ENCODE peak calls at places on chromosomes 3 and 15, in eight cellular contexts. M is HCT116, T is GM23338, N is fibroblast of lung, Z is PC-9, U is Karpas-422, A is PC-3, R is SK-N-SH. W is an unnamed sample.

GRCh38 chr15:80019168-80019745 is 40.2 kb upstream of the ZFAND6 start:
- DNase-seq in M (no peak), T (no peak), N (no peak), Z (no peak), U (no peak), A (no peak), R (no peak), W (no peak)

GRCh38 chr3:44418549-44418948 is 58.9 kb downstream of the ZNF445 start:
- DNase-seq in M (peak; percentile 4), T (peak; percentile 67), N (no peak), Z (no peak), U (no peak), A (peak; percentile 10), R (no peak), W (no peak)

GRCh38 chr3:52670621-52671521 is 14.8 kb downstream of the PBRM1 start:
- DNase-seq in M (peak; percentile 96), T (no peak), N (peak; percentile 100), Z (peak; percentile 77), U (no peak), A (peak; percentile 99), R (no peak), W (peak; percentile 100)

GRCh38 chr15:85116925-85117646 is 135.4 kb downstream of the PDE8A start:
- DNase-seq in M (no peak), T (no peak), N (no peak), Z (no peak), U (peak; percentile 29), A (no peak), R (no peak), W (peak; percentile 36)

GRCh38 chr15:48891229-48891765 is 13.4 kb downstream of the EID1 start:
- DNase-seq in M (no peak), T (no peak), N (peak; percentile 11), Z (no peak), U (no peak), A (no peak), R (no peak), W (no peak)

GRCh38 chr3:37715358-37715757 is 146.3 kb upstream of the CTDSPL start:
- DNase-seq in M (no peak), T (no peak), N (no peak), Z (no peak), U (no peak), A (no peak), R (peak; percentile 43), W (no peak)

GRCh38 chr3:126337980-126338651 is 19.1 kb downstream of the KLF15 start:
- DNase-seq in M (no peak), T (no peak), N (no peak), Z (no peak), U (no peak), A (no peak), R (no peak), W (no peak)

GRCh38 chr3:107235193-107235922 is 141.9 kb upstream of the CCDC54 start:
- DNase-seq in M (no peak), T (peak; percentile 15), N (no peak), Z (no peak), U (no peak), A (no peak), R (peak; percentile 12), W (no peak)

GRCh38 chr15:25179673-25180511 is 225.1 kb downstream of the SNRPN start:
- DNase-seq in M (no peak), T (no peak), N (no peak), Z (no peak), U (no peak), A (no peak), R (no peak), W (no peak)

GRCh38 chr3:133888739-133889340 is 6.8 kb downstream of the RAB6B start:
- DNase-seq in M (no peak), T (no peak), N (no peak), Z (no peak), U (no peak), A (no peak), R (no peak), W (no peak)

GRCh38 chr15:66896611-66897010 is 168.8 kb upstream of the SMAD3 start:
- DNase-seq in M (no peak), T (no peak), N (no peak), Z (no peak), U (no peak), A (no peak), R (no peak), W (no peak)

GRCh38 chr15:66898656-66899402 is 166.6 kb upstream of the SMAD3 start:
- DNase-seq in M (no peak), T (peak; percentile 11), N (no peak), Z (no peak), U (no peak), A (no peak), R (no peak), W (no peak)

GRCh38 chr15:66895794-66896453 is 169.5 kb upstream of the SMAD3 start:
- DNase-seq in M (no peak), T (no peak), N (no peak), Z (no peak), U (no peak), A (no peak), R (no peak), W (no peak)

GRCh38 chr15:66897971-66898370 is 167.4 kb upstream of the SMAD3 start:
- DNase-seq in M (no peak), T (no peak), N (no peak), Z (no peak), U (no peak), A (no peak), R (no peak), W (no peak)

DNA sequence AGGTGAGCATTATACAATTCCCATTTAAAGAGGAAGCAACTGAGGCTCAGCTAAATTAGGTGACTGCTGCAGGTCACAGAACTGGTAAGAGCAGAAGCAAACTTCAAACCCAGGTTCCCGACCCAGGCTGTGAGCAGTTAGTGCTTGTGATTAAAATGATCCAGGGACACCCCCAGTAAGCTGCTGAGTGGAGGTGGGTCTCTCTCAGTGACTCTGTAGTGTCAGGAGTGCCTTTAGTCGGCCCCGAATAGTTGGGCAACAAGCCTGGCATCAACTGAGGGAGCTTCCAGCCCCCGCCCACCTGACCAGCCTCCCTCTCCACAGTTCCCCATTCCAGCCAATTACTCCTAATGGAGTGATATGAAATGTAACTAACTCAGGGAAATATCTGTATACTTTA is 168.0 kb upstream of the SMAD3 start:
- DNase-seq in M (no peak), T (no peak), N (no peak), Z (no peak), U (no peak), A (no peak), R (no peak), W (no peak)
- H3K36me3 ChIP-seq in M (no peaks in the 10 kb centered on the region), T (no peaks in the 10 kb centered on the region), N (no peaks in the 10 kb centered on the region), Z (no peaks in the 10 kb centered on the region), U (no peaks in the 10 kb centered on the region), A (no peaks in the 10 kb centered on the region), R (no peaks in the 10 kb centered on the region), W (no peaks in the 10 kb centered on the region)

DNA sequence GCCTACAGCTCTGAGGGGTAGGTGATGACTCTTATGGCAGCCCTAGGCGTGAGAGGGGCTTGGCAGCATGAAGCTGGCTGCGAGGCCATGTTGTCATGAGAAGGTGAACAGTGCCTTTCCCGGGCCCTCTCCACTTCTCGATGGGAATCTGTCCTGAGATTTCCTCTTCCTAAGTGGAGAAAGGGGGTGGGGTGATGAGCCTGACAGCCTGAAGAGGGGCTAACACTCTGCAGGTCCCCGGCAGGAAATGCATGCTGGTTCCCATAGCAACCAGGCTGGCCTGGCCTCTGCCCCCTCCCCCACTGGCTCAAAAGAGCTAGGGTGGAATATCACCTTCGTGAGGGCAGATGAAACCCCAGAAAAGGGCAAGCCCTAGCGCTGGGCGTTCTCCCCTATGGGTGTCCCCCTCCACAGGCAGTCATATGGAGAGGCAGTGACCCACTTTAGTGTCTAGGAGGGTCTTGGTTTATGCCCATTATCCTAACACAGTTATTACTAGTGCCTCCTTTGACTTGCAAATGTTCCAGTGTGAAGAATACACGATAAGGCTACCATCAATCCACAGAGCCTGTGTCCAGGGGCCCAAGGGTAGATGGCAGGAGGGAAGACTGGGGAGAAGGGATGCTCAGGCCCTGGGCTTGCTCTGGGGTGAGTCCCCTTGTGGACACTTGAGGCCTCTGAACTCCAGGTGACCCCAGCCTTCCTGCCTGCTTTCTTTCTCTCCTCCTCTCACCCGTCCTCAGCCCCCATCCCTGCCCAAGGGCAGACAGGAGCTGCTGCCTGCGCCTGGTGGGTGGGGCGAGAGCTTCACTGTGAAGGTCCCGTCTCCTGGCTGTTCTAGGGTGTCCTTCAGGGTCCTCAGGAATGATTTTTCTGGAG is 13.2 kb downstream of the EPHB3 start:
- DNase-seq in M (no peak), T (peak; percentile 94), N (no peak), Z (no peak), U (peak; percentile 61), A (no peak), R (peak; percentile 88), W (no peak)
- H3K4me1 ChIP-seq in M (peaks cover 17% of the 10 kb centered on the region), T (peaks cover 42% of the 10 kb centered on the region), N (peaks cover 2% of the 10 kb centered on the region), Z (peaks cover under 1% of the 10 kb centered on the region), U (peaks cover 14% of the 10 kb centered on the region), A (peaks cover under 1% of the 10 kb centered on the region), R (no peaks in the 10 kb centered on the region), W (peaks cover 10% of the 10 kb centered on the region)

GRCh38 chr3:71207632-71208031 is 375.9 kb downstream of the FOXP1 start:
- DNase-seq in M (no peak), T (no peak), N (no peak), Z (no peak), U (no peak), A (no peak), R (no peak), W (no peak)

GRCh38 chr3:71206821-71207220 is 376.7 kb downstream of the FOXP1 start:
- DNase-seq in M (no peak), T (no peak), N (no peak), Z (no peak), U (no peak), A (no peak), R (no peak), W (no peak)

GRCh38 chr3:71208273-71209095 is 375.0 kb downstream of the FOXP1 start:
- DNase-seq in M (no peak), T (no peak), N (peak; percentile 46), Z (no peak), U (no peak), A (peak; percentile 87), R (no peak), W (no peak)

GRCh38 chr3:71211083-71211482 is 372.4 kb downstream of the FOXP1 start:
- DNase-seq in M (no peak), T (no peak), N (peak; percentile 24), Z (no peak), U (no peak), A (no peak), R (no peak), W (no peak)

GRCh38 chr3:71210257-71211002 is 373.1 kb downstream of the FOXP1 start:
- DNase-seq in M (no peak), T (no peak), N (peak; percentile 90), Z (no peak), U (no peak), A (no peak), R (no peak), W (peak; percentile 47)
- H4K20me1 ChIP-seq in M (no peaks in the 10 kb centered on the region), T (no peaks in the 10 kb centered on the region), N (no peaks in the 10 kb centered on the region), Z (no peaks in the 10 kb centered on the region), U (peaks cover 9% of the 10 kb centered on the region), A (no peaks in the 10 kb centered on the region), R (no peaks in the 10 kb centered on the region), W (peaks cover 56% of the 10 kb centered on the region)

GRCh38 chr15:70084461-70084860 is 13.3 kb downstream of the TLE3 start:
- DNase-seq in M (no peak), T (no peak), N (no peak), Z (no peak), U (no peak), A (no peak), R (no peak), W (no peak)
- H3K36me3 ChIP-seq in M (peaks cover 47% of the 10 kb centered on the region), T (no peaks in the 10 kb centered on the region), N (peaks cover 8% of the 10 kb centered on the region), Z (peaks cover 17% of the 10 kb centered on the region), U (peaks cover 27% of the 10 kb centered on the region), A (peaks cover 77% of the 10 kb centered on the region), R (peaks cover 10% of the 10 kb centered on the region), W (peaks cover 44% of the 10 kb centered on the region)

W was measured in astrocyte.